ENCODE peak calls at places on chromosome 10, in four cellular contexts. H is neuronal stem cell, N is A549, I is SK-N-SH. Z is an unnamed sample.

GRCh38 chr10:31426425-31426824 is 107.4 kb downstream of the ZEB1 start:
- DNase-seq in I (no peak), H (no peak), N (no peak), Z (no peak)

GRCh38 chr10:114172241-114172640 is 1.8 kb downstream of the CCDC186 start:
- DNase-seq in H (no peak), I (no peak), N (no peak), Z (peak; percentile 11)

GRCh38 chr10:127563718-127564553 is 14.8 kb downstream of the NPS start:
- DNase-seq in H (no peak), N (peak; percentile 19), I (peak; percentile 61), Z (peak; percentile 31)

GRCh38 chr10:3805791-3806381 is 20.9 kb upstream of the KLF6 start:
- DNase-seq in H (no peak), I (no peak), N (peak; percentile 67), Z (peak; percentile 93)

GRCh38 chr10:20302033-20302432 is 485.8 kb downstream of the PLXDC2 start:
- DNase-seq in I (no peak), N (no peak), H (no peak), Z (no peak)

GRCh38 chr10:106504536-106504935 is 660.0 kb downstream of the SORCS1 start:
- DNase-seq in I (no peak), N (no peak), H (no peak), Z (no peak)

GRCh38 chr10:98028168-98028770 is 2.2 kb downstream of the CRTAC1 start:
- DNase-seq in N (peak; percentile 72), H (peak; percentile 83), I (peak; percentile 75), Z (peak; percentile 72)

GRCh38 chr10:126581648-126582046 is 88.8 kb downstream of the C10orf90 start:
- DNase-seq in H (no peak), N (no peak), I (no peak), Z (no peak)

GRCh38 chr10:11164806-11165590 is 147.3 kb downstream of the CELF2 start:
- DNase-seq in N (no peak), I (peak; percentile 69), H (peak; percentile 74), Z (peak; percentile 63)

GRCh38 chr10:21315321-21316220 is 209.9 kb downstream of the SKIDA1 start:
- DNase-seq in I (peak; percentile 53), N (peak; percentile 93), H (peak; percentile 59), Z (no peak)

GRCh38 chr10:5524721-5525531 is at the start of gene CALML3:
- DNase-seq in I (no peak), N (no peak), H (no peak), Z (no peak)

GRCh38 chr10:72637398-72637857 is 11.5 kb upstream of the MICU1 start:
- DNase-seq in H (no peak), I (no peak), N (peak; percentile 88), Z (no peak)

GRCh38 chr10:49768329-49768728 is 6.2 kb upstream of the OGDHL start:
- DNase-seq in H (no peak), N (no peak), I (peak; percentile 30), Z (no peak)

GRCh38 chr10:23193435-23194074 is 1.4 kb downstream of the PTF1A start:
- DNase-seq in N (no peak), H (no peak), I (no peak), Z (no peak)

GRCh38 chr10:32413513-32413912 is 32.4 kb upstream of the CCDC7 start:
- DNase-seq in N (peak; percentile 76), H (no peak), I (no peak), Z (no peak)

GRCh38 chr10:53463539-53463938 is 691.0 kb upstream of the MBL2 start:
- DNase-seq in H (no peak), N (no peak), I (no peak), Z (no peak)

GRCh38 chr10:37865264-37865663 is 7.9 kb upstream of the ZNF248 start:
- DNase-seq in I (no peak), N (no peak), H (no peak), Z (no peak)

GRCh38 chr10:21347043-21347799 is 178.3 kb downstream of the SKIDA1 start:
- DNase-seq in N (no peak), H (no peak), I (no peak), Z (no peak)

GRCh38 chr10:75250934-75251333 is 15.2 kb upstream of the COMTD1 start:
- DNase-seq in N (no peak), I (no peak), H (no peak), Z (no peak)

GRCh38 chr10:33234779-33235178 is 99.7 kb downstream of the NRP1 start:
- DNase-seq in N (no peak), I (peak; percentile 28), H (no peak), Z (no peak)

GRCh38 chr10:129108378-129108777 is 358.7 kb upstream of the MGMT start:
- DNase-seq in N (no peak), H (no peak), I (no peak), Z (no peak)

GRCh38 chr10:3660753-3661152 is 124.3 kb downstream of the KLF6 start:
- DNase-seq in I (no peak), H (no peak), N (no peak), Z (no peak)

GRCh38 chr10:33612551-33612950 is 278.1 kb upstream of the NRP1 start:
- DNase-seq in I (no peak), N (no peak), H (no peak), Z (no peak)

GRCh38 chr10:28948045-28948444 is 270.7 kb downstream of the BAMBI start:
- DNase-seq in I (no peak), N (no peak), H (no peak), Z (no peak)

GRCh38 chr10:93475871-93476270 is 6.3 kb downstream of the MYOF start:
- DNase-seq in I (no peak), N (peak; percentile 97), H (no peak), Z (no peak)

GRCh38 chr10:17747883-17748550 is 4.0 kb upstream of the TMEM236 start:
- DNase-seq in N (peak; percentile 10), H (no peak), I (no peak), Z (no peak)

GRCh38 chr10:128069351-128070051 is 56.7 kb downstream of the MKI67 start:
- DNase-seq in H (peak; percentile 74), I (peak; percentile 85), N (peak; percentile 70), Z (peak; percentile 84)

GRCh38 chr10:73876971-73877370 is 2.6 kb upstream of the CAMK2G start:
- DNase-seq in I (no peak), H (no peak), N (no peak), Z (no peak)

GRCh38 chr10:122864901-122865300 is 14.5 kb downstream of the FAM24B start:
- DNase-seq in H (no peak), N (peak; percentile 53), I (no peak), Z (no peak)

GRCh38 chr10:55370021-55370420 is 569.0 kb upstream of the PCDH15 start:
- DNase-seq in N (no peak), I (peak; percentile 29), H (peak; percentile 20), Z (no peak)

GRCh38 chr10:47438857-47439474 is 44.9 kb downstream of the ANXA8 start:
- DNase-seq in N (peak; percentile 77), H (peak; percentile 21), I (peak; percentile 37), Z (peak; percentile 2)

GRCh38 chr10:22251751-22252285 is 34.0 kb upstream of the EBLN1 start:
- DNase-seq in N (peak; percentile 41), I (peak; percentile 82), H (peak; percentile 50), Z (no peak)

GRCh38 chr10:30813872-30814471 is 184.4 kb upstream of the LYZL2 start:
- DNase-seq in H (no peak), I (no peak), N (no peak), Z (no peak)

GRCh38 chr10:100006241-100006886 is 3.4 kb downstream of the DNMBP start:
- DNase-seq in N (peak; percentile 85), I (no peak), H (no peak), Z (peak; percentile 39)

GRCh38 chr10:79405221-79405994 is 40.0 kb downstream of the ZCCHC24 start:
- DNase-seq in N (no peak), I (no peak), H (no peak), Z (no peak)

GRCh38 chr10:27998178-27998953 is 513 bp downstream of the ODAD2 start:
- DNase-seq in N (peak; percentile 3), H (peak; percentile 46), I (peak; percentile 9), Z (no peak)

GRCh38 chr10:66833861-66834260 is 92.0 kb upstream of the LRRTM3 start:
- DNase-seq in I (no peak), N (no peak), H (no peak), Z (no peak)

GRCh38 chr10:61965694-61966284 is 64.3 kb downstream of the ARID5B start:
- DNase-seq in H (no peak), I (no peak), N (no peak), Z (no peak)
- H3K27ac ChIP-seq in H (no peak overlapping the region), I (no peak overlapping the region), N (no peak overlapping the region), Z (peak overlapping the region; percentile 97)

DNA sequence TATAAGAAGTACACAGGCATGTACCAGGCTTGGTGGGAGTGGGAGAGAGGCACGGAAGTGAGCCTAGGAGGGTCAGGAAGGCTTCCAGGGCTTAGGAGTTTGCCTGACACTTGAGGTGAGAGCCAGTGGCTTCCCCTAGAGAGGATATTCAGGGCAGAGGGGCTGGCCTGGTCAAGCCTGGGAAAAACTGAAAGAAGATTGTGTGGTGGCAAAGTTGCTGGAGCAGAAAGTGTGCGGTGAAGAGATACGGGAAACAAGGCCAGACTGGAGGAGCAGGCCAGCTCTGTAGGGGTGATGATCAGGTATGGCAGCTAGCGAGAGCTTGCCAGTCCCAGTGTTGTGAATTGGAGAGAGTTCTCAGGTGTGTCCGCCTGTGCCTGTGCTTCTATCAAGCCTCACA is 129.9 kb downstream of the CCNY start:
- DNase-seq in N (no peak), H (no peak), I (no peak), Z (no peak)
- H3K4me1 ChIP-seq in N (peaks cover 4% of the 10 kb centered on the region), H (peaks cover 36% of the 10 kb centered on the region), I (peaks cover 55% of the 10 kb centered on the region), Z (peaks cover 24% of the 10 kb centered on the region)

GRCh38 chr10:62760401-62760800 is 44.1 kb upstream of the ADO start:
- DNase-seq in N (no peak), I (no peak), H (peak; percentile 51), Z (no peak)
- H3K4me2 ChIP-seq in N (no peak overlapping the region), I (no peak overlapping the region), H (no peak overlapping the region), Z (no peak overlapping the region)

GRCh38 chr10:86942441-86943315 is 14.7 kb downstream of the MMRN2 start:
- DNase-seq in I (no peak), N (no peak), H (no peak), Z (no peak)

GRCh38 chr10:86944907-86945306 is 12.5 kb downstream of the MMRN2 start:
- DNase-seq in I (no peak), H (no peak), N (no peak), Z (no peak)

GRCh38 chr10:86943316-86944030 is 13.9 kb downstream of the MMRN2 start:
- DNase-seq in H (no peak), N (no peak), I (no peak), Z (no peak)

GRCh38 chr10:86944471-86944870 is 12.9 kb downstream of the MMRN2 start:
- DNase-seq in I (no peak), H (no peak), N (no peak), Z (no peak)

GRCh38 chr10:86944031-86944419 is 13.4 kb downstream of the MMRN2 start:
- DNase-seq in I (no peak), H (no peak), N (no peak), Z (no peak)
- H3K27ac ChIP-seq in I (no peak overlapping the region), H (no peak overlapping the region), N (no peak overlapping the region), Z (no peak overlapping the region)

Z was measured in OCI-LY7.